ENCODE peak calls at places on chromosomes 1 and 21, in eight cellular contexts. C, F, N, U, Z, Y, G and R are unnamed samples.

GRCh38 chr1:99599678-99600175 is 46.2 kb upstream of the PALMD start:
- DNase-seq in Z (peak; percentile 75), C (no peak), G (peak; percentile 7), U (no peak), Y (no peak), N (no peak), F (no peak), R (no peak)

GRCh38 chr1:190699165-190699564 is 221.5 kb upstream of the BRINP3 start:
- DNase-seq in N (no peak), Y (no peak), U (no peak), G (no peak), F (no peak), C (no peak), Z (no peak), R (no peak)

GRCh38 chr1:103144681-103145080 is 36.4 kb upstream of the COL11A1 start:
- DNase-seq in G (no peak), Y (no peak), F (no peak), U (no peak), C (no peak), N (no peak), Z (no peak), R (no peak)

GRCh38 chr1:44030606-44031050 is 634 bp downstream of the SLC6A9 start:
- DNase-seq in C (peak; percentile 48), U (peak; percentile 78), N (peak; percentile 12), G (no peak), Z (no peak), F (no peak), Y (peak; percentile 77), R (no peak)

GRCh38 chr1:28028873-28029654 is 59.3 kb downstream of the EYA3 start:
- DNase-seq in N (no peak), F (no peak), Y (no peak), C (no peak), G (no peak), Z (no peak), U (no peak), R (no peak)

GRCh38 chr1:229753764-229754553 is 127.9 kb downstream of the URB2 start:
- DNase-seq in Y (no peak), U (peak; percentile 18), G (no peak), Z (no peak), C (peak; percentile 70), N (no peak), F (no peak), R (no peak)

GRCh38 chr1:15820478-15820877 is 13.0 kb upstream of the UQCRHL start:
- DNase-seq in N (no peak), U (no peak), C (no peak), G (no peak), Y (no peak), F (no peak), Z (no peak), R (no peak)

GRCh38 chr1:220342853-220343252 is 70.6 kb upstream of the RAB3GAP2 start:
- DNase-seq in Y (no peak), Z (no peak), U (no peak), C (no peak), N (no peak), G (no peak), F (no peak), R (no peak)

GRCh38 chr21:45629046-45629981 is 14.2 kb upstream of the PCBP3 start:
- DNase-seq in Y (no peak), C (no peak), G (no peak), N (no peak), F (no peak), U (no peak), Z (no peak), R (no peak)

GRCh38 chr1:175508320-175509110 is 234.9 kb downstream of the TNR start:
- DNase-seq in C (no peak), G (no peak), Y (no peak), N (no peak), F (no peak), Z (no peak), U (no peak), R (no peak)

GRCh38 chr1:41341756-41342562 is 19.3 kb upstream of the FOXO6 start:
- DNase-seq in Z (no peak), Y (no peak), N (no peak), U (no peak), C (peak; percentile 77), G (no peak), F (peak; percentile 51), R (no peak)

GRCh38 chr1:181541458-181541857 is 58.1 kb downstream of the CACNA1E start:
- DNase-seq in G (no peak), Y (no peak), Z (no peak), F (no peak), N (no peak), C (no peak), U (no peak), R (no peak)

GRCh38 chr1:220696863-220697231 is 6.7 kb downstream of the C1orf115 start:
- DNase-seq in Z (no peak), N (no peak), U (no peak), C (no peak), G (no peak), Y (no peak), F (no peak), R (no peak)

GRCh38 chr21:40845621-40846020 is 1.3 kb downstream of the DSCAM start:
- DNase-seq in C (no peak), Z (no peak), N (no peak), F (no peak), Y (no peak), G (no peak), U (no peak), R (no peak)

GRCh38 chr1:1063945-1064831 is 9.9 kb downstream of the RNF223 start:
- DNase-seq in Z (peak; percentile 94), U (peak; percentile 70), C (peak; percentile 73), G (peak; percentile 67), F (no peak), Y (peak; percentile 80), N (peak; percentile 54), R (peak; percentile 68)

GRCh38 chr1:211534545-211535291 is 42.8 kb upstream of the RD3 start:
- DNase-seq in N (no peak), F (no peak), U (no peak), G (no peak), Y (no peak), C (no peak), Z (no peak), R (no peak)

GRCh38 chr1:216310776-216311175 is 112.5 kb downstream of the USH2A start:
- DNase-seq in F (no peak), Y (peak; percentile 90), Z (no peak), G (no peak), U (peak; percentile 5), C (no peak), N (no peak), R (no peak)

GRCh38 chr21:34640858-34641257 is 25.9 kb upstream of the RCAN1 start:
- DNase-seq in C (no peak), Y (no peak), F (no peak), U (no peak), N (no peak), G (no peak), Z (no peak), R (no peak)

GRCh38 chr1:65277605-65278343 is 31.6 kb upstream of the DNAJC6 start:
- DNase-seq in Y (no peak), Z (no peak), G (no peak), F (no peak), N (no peak), U (no peak), C (no peak), R (no peak)

GRCh38 chr1:89060091-89060490 is 4.9 kb downstream of the GBP1 start:
- DNase-seq in Z (no peak), U (no peak), N (no peak), C (no peak), Y (no peak), F (no peak), G (no peak), R (no peak)

GRCh38 chr1:89069955-89070354 is 4.9 kb upstream of the GBP1 start:
- DNase-seq in C (no peak), Y (no peak), Z (no peak), G (no peak), F (no peak), U (peak; percentile 0), N (no peak), R (no peak)

GRCh38 chr1:89068291-89068690 is 3.3 kb upstream of the GBP1 start:
- DNase-seq in Z (no peak), N (no peak), C (no peak), F (no peak), G (no peak), U (no peak), Y (no peak), R (no peak)

GRCh38 chr1:89070509-89070908 is 5.5 kb upstream of the GBP1 start:
- DNase-seq in U (no peak), N (no peak), Z (no peak), Y (no peak), C (no peak), F (no peak), G (no peak), R (no peak)

DNA sequence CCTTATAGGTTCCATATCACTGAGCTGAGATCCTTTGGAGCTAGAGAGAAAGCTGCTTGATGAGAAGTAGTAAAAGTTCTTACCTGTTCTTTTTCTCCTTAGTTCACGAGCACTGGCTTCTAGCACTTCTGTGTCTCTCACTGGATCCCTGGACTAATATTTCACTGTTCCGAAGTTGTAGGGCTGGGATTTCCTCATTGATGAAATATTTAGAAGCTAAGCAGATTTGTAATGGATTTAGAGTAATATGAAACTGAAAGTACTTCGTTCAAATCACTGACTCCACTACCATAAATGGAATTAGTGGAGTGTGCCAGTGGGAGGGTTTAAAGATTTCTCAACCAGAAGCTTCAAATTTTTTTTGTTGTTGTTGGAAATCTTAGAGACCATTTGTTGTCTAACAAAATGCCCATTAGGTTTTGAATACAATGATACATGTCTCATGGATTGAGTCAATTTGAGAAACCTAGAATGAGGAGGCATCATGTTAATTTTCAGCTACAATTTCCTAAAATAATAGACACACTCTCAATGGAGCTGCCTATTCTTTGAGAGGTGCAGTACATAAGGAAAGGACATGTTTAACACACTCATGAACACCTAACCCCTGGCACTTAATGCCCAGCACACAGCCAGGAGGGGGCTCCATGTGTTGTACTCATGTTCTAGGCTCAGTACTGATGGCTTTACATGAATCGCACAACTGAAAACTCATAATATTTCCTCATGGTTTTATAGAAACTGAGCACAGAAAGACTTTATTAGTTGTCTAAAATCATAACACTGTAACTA is at the start of gene GBP1:
- DNase-seq in C (no peak), Y (no peak), U (no peak), Z (no peak), F (no peak), G (no peak), N (peak; percentile 45), R (peak; percentile 57)
- H3K4me3 ChIP-seq in C (no peak within 1 kb of the TSS), Y (no peak within 1 kb of the TSS), U (no peak within 1 kb of the TSS), Z (peak within 1 kb of the TSS; percentile 71), F (peak within 1 kb of the TSS; percentile 53), G (peak within 1 kb of the TSS; percentile 25), N (peak within 1 kb of the TSS; percentile 56), R (peak within 1 kb of the TSS; percentile 65)

GRCh38 chr1:26743426-26744059 is 44.2 kb upstream of the PIGV start:
- DNase-seq in C (no peak), U (no peak), N (no peak), Y (no peak), F (no peak), Z (no peak), G (no peak), R (no peak)
- H3K27ac ChIP-seq in C (peak overlapping the region; percentile 40), U (peak overlapping the region; percentile 96), N (peak overlapping the region; percentile 62), Y (peak overlapping the region; percentile 66), F (no peak overlapping the region), Z (no peak overlapping the region), G (peak overlapping the region; percentile 40), R (peak overlapping the region; percentile 70)

GRCh38 chr1:204729516-204729915 is 44.0 kb upstream of the LRRN2 start:
- DNase-seq in N (no peak), F (no peak), Y (no peak), G (no peak), Z (no peak), C (no peak), U (no peak), R (no peak)
- H3K4me1 ChIP-seq in N (no peaks in the 10 kb centered on the region), F (no peaks in the 10 kb centered on the region), Y (peaks cover 15% of the 10 kb centered on the region), G (peaks cover 42% of the 10 kb centered on the region), Z (no peaks in the 10 kb centered on the region), C (peaks cover 19% of the 10 kb centered on the region), U (no peaks in the 10 kb centered on the region), R (no peaks in the 10 kb centered on the region)

GRCh38 chr1:22711591-22712501 is 1.2 kb downstream of the EPHB2 start:
- DNase-seq in N (no peak), G (no peak), F (no peak), C (peak; percentile 17), U (no peak), Z (no peak), Y (peak; percentile 41), R (no peak)
- H3K4me3 ChIP-seq in N (no peak overlapping the region), G (peak overlapping the region; percentile 97), F (peak overlapping the region; percentile 62), C (no peak overlapping the region), U (no peak overlapping the region), Z (peak overlapping the region; percentile 32), Y (peak overlapping the region; percentile 60), R (no peak overlapping the region)